ENCODE peak calls at places on chromosomes 11 and 22, in six cellular contexts. One of them, this sample, is unnamed.

GRCh38 chr11:206002-206384 is 1.2 kb downstream of the BET1L start:
- DNase-seq in cardiac fibroblast: no peak
- DNase-seq in Peyer's patch: no peak
- DNase-seq in esophagus squamous epithelium: no peak
- DNase-seq in hippocampal formation: no peak
- DNase-seq in GOT3: no peak
- DNase-seq in this sample: no peak

GRCh38 chr11:71281901-71282300 is 29.5 kb upstream of the SHANK2 start:
- DNase-seq in cardiac fibroblast: no peak
- DNase-seq in Peyer's patch: no peak
- DNase-seq in esophagus squamous epithelium: no peak
- DNase-seq in hippocampal formation: no peak
- DNase-seq in GOT3: no peak
- DNase-seq in this sample: no peak

GRCh38 chr22:28051787-28052356 is 132.8 kb upstream of the PITPNB start:
- DNase-seq in cardiac fibroblast: peak
- DNase-seq in Peyer's patch: peak
- DNase-seq in esophagus squamous epithelium: no peak
- DNase-seq in hippocampal formation: peak
- DNase-seq in GOT3: no peak
- DNase-seq in this sample: no peak

GRCh38 chr22:43860831-43861230 is 1.5 kb downstream of the SULT4A1 start:
- DNase-seq in cardiac fibroblast: no peak
- DNase-seq in Peyer's patch: no peak
- DNase-seq in esophagus squamous epithelium: no peak
- DNase-seq in hippocampal formation: no peak
- DNase-seq in GOT3: no peak
- DNase-seq in this sample: no peak

GRCh38 chr11:44955019-44955738 is 4.5 kb upstream of the TP53I11 start:
- DNase-seq in cardiac fibroblast: peak
- DNase-seq in Peyer's patch: no peak
- DNase-seq in esophagus squamous epithelium: no peak
- DNase-seq in hippocampal formation: peak
- DNase-seq in GOT3: no peak
- DNase-seq in this sample: no peak

GRCh38 chr22:24128631-24129601 is 52.4 kb upstream of the SUSD2 start:
- DNase-seq in cardiac fibroblast: no peak
- DNase-seq in Peyer's patch: no peak
- DNase-seq in esophagus squamous epithelium: no peak
- DNase-seq in hippocampal formation: no peak
- DNase-seq in GOT3: no peak
- DNase-seq in this sample: no peak

GRCh38 chr11:9758676-9759518 is 95.0 kb downstream of the SWAP70 start:
- DNase-seq in cardiac fibroblast: peak
- DNase-seq in Peyer's patch: peak
- DNase-seq in esophagus squamous epithelium: no peak
- DNase-seq in hippocampal formation: peak
- DNase-seq in GOT3: no peak
- DNase-seq in this sample: no peak

GRCh38 chr22:20031732-20032406 is 11.0 kb downstream of the TANGO2 start:
- DNase-seq in cardiac fibroblast: no peak
- DNase-seq in Peyer's patch: no peak
- DNase-seq in esophagus squamous epithelium: no peak
- DNase-seq in hippocampal formation: no peak
- DNase-seq in GOT3: no peak
- DNase-seq in this sample: peak

GRCh38 chr11:12944889-12945288 is 64.2 kb upstream of the RASSF10 start:
- DNase-seq in cardiac fibroblast: no peak
- DNase-seq in Peyer's patch: no peak
- DNase-seq in esophagus squamous epithelium: no peak
- DNase-seq in hippocampal formation: no peak
- DNase-seq in GOT3: no peak
- DNase-seq in this sample: no peak

GRCh38 chr22:43001271-43002197 is 13.4 kb downstream of the PACSIN2 start:
- DNase-seq in cardiac fibroblast: peak
- DNase-seq in Peyer's patch: no peak
- DNase-seq in esophagus squamous epithelium: no peak
- DNase-seq in hippocampal formation: peak
- DNase-seq in GOT3: no peak
- DNase-seq in this sample: no peak

GRCh38 chr11:61881397-61881796 is 9.9 kb downstream of the FADS3 start:
- DNase-seq in cardiac fibroblast: peak
- DNase-seq in Peyer's patch: peak
- DNase-seq in esophagus squamous epithelium: no peak
- DNase-seq in hippocampal formation: no peak
- DNase-seq in GOT3: no peak
- DNase-seq in this sample: no peak

GRCh38 chr22:36294801-36295200 is 41.9 kb downstream of the APOL1 start:
- DNase-seq in cardiac fibroblast: no peak
- DNase-seq in Peyer's patch: no peak
- DNase-seq in esophagus squamous epithelium: no peak
- DNase-seq in hippocampal formation: no peak
- DNase-seq in GOT3: no peak
- DNase-seq in this sample: no peak

GRCh38 chr11:12556788-12557384 is 117.3 kb upstream of the TEAD1 start:
- DNase-seq in cardiac fibroblast: peak
- DNase-seq in Peyer's patch: no peak
- DNase-seq in esophagus squamous epithelium: no peak
- DNase-seq in hippocampal formation: peak
- DNase-seq in GOT3: no peak
- DNase-seq in this sample: no peak

GRCh38 chr11:119384332-119384731 is 2.8 kb upstream of the USP2 start:
- DNase-seq in cardiac fibroblast: no peak
- DNase-seq in Peyer's patch: no peak
- DNase-seq in esophagus squamous epithelium: no peak
- DNase-seq in hippocampal formation: no peak
- DNase-seq in GOT3: no peak
- DNase-seq in this sample: no peak

GRCh38 chr11:6992026-6992425 is 28.1 kb downstream of the ZNF214 start:
- DNase-seq in cardiac fibroblast: peak
- DNase-seq in Peyer's patch: no peak
- DNase-seq in esophagus squamous epithelium: no peak
- DNase-seq in hippocampal formation: no peak
- DNase-seq in GOT3: no peak
- DNase-seq in this sample: no peak

GRCh38 chr22:19772673-19773469 is 12.3 kb downstream of the TBX1 start:
- DNase-seq in cardiac fibroblast: no peak
- DNase-seq in Peyer's patch: peak
- DNase-seq in esophagus squamous epithelium: no peak
- DNase-seq in hippocampal formation: no peak
- DNase-seq in GOT3: no peak
- DNase-seq in this sample: no peak

GRCh38 chr11:110712643-110713468 is 619 bp upstream of the ARHGAP20 start:
- DNase-seq in cardiac fibroblast: peak
- DNase-seq in Peyer's patch: peak
- DNase-seq in esophagus squamous epithelium: no peak
- DNase-seq in hippocampal formation: peak
- DNase-seq in GOT3: no peak
- DNase-seq in this sample: no peak

GRCh38 chr11:75980031-75980430 is 165.0 kb downstream of the UVRAG start:
- DNase-seq in cardiac fibroblast: no peak
- DNase-seq in Peyer's patch: no peak
- DNase-seq in esophagus squamous epithelium: no peak
- DNase-seq in hippocampal formation: no peak
- DNase-seq in GOT3: no peak
- DNase-seq in this sample: no peak

GRCh38 chr11:111417766-111418435 is 38.8 kb upstream of the POU2AF1 start:
- DNase-seq in cardiac fibroblast: peak
- DNase-seq in Peyer's patch: peak
- DNase-seq in esophagus squamous epithelium: no peak
- DNase-seq in hippocampal formation: no peak
- DNase-seq in GOT3: no peak
- DNase-seq in this sample: no peak

GRCh38 chr11:77179681-77180080 is 51.6 kb downstream of the MYO7A start:
- DNase-seq in cardiac fibroblast: no peak
- DNase-seq in Peyer's patch: no peak
- DNase-seq in esophagus squamous epithelium: no peak
- DNase-seq in hippocampal formation: no peak
- DNase-seq in GOT3: no peak
- DNase-seq in this sample: no peak

GRCh38 chr11:41842673-41843072 is 383.2 kb upstream of the LRRC4C start:
- DNase-seq in cardiac fibroblast: no peak
- DNase-seq in Peyer's patch: no peak
- DNase-seq in esophagus squamous epithelium: no peak
- DNase-seq in hippocampal formation: no peak
- DNase-seq in GOT3: no peak
- DNase-seq in this sample: no peak

GRCh38 chr11:12434255-12434654 is 56.9 kb downstream of the PARVA start:
- DNase-seq in cardiac fibroblast: no peak
- DNase-seq in Peyer's patch: no peak
- DNase-seq in esophagus squamous epithelium: no peak
- DNase-seq in hippocampal formation: no peak
- DNase-seq in GOT3: no peak
- DNase-seq in this sample: no peak

GRCh38 chr11:78290293-78291176 is 101.8 kb downstream of the USP35 start:
- DNase-seq in cardiac fibroblast: peak
- DNase-seq in Peyer's patch: no peak
- DNase-seq in esophagus squamous epithelium: no peak
- DNase-seq in hippocampal formation: no peak
- DNase-seq in GOT3: no peak
- DNase-seq in this sample: no peak

GRCh38 chr22:18116634-18117033 is 6.0 kb downstream of the TUBA8 start:
- DNase-seq in cardiac fibroblast: no peak
- DNase-seq in Peyer's patch: no peak
- DNase-seq in esophagus squamous epithelium: no peak
- DNase-seq in hippocampal formation: no peak
- DNase-seq in GOT3: no peak
- DNase-seq in this sample: no peak

GRCh38 chr22:30806391-30806861 is 111.8 kb downstream of the OSBP2 start:
- DNase-seq in cardiac fibroblast: peak
- DNase-seq in Peyer's patch: no peak
- DNase-seq in esophagus squamous epithelium: no peak
- DNase-seq in hippocampal formation: no peak
- DNase-seq in GOT3: no peak
- DNase-seq in this sample: no peak

GRCh38 chr22:22616636-22617035 is 27.8 kb upstream of the GGTLC2 start:
- DNase-seq in cardiac fibroblast: no peak
- DNase-seq in Peyer's patch: no peak
- DNase-seq in esophagus squamous epithelium: no peak
- DNase-seq in hippocampal formation: no peak
- DNase-seq in GOT3: no peak
- DNase-seq in this sample: no peak

GRCh38 chr22:40023226-40023925 is 28.6 kb downstream of the FAM83F start:
- DNase-seq in cardiac fibroblast: no peak
- DNase-seq in Peyer's patch: no peak
- DNase-seq in esophagus squamous epithelium: no peak
- DNase-seq in hippocampal formation: no peak
- DNase-seq in GOT3: no peak
- DNase-seq in this sample: no peak

GRCh38 chr11:103024086-103024485 is 67.9 kb downstream of the DCUN1D5 start:
- DNase-seq in cardiac fibroblast: no peak
- DNase-seq in Peyer's patch: no peak
- DNase-seq in esophagus squamous epithelium: no peak
- DNase-seq in hippocampal formation: no peak
- DNase-seq in GOT3: no peak
- DNase-seq in this sample: no peak

GRCh38 chr11:2102883-2103213 is 36.3 kb downstream of the IGF2 start:
- DNase-seq in cardiac fibroblast: no peak
- DNase-seq in Peyer's patch: no peak
- DNase-seq in esophagus squamous epithelium: no peak
- DNase-seq in hippocampal formation: no peak
- DNase-seq in GOT3: no peak
- DNase-seq in this sample: no peak

GRCh38 chr22:22884888-22885840 is 2.5 kb upstream of the IGLL5 start:
- DNase-seq in cardiac fibroblast: no peak
- DNase-seq in Peyer's patch: peak
- DNase-seq in esophagus squamous epithelium: no peak
- DNase-seq in hippocampal formation: no peak
- DNase-seq in GOT3: no peak
- DNase-seq in this sample: no peak

GRCh38 chr11:94402355-94402754 is 1.1 kb upstream of the GPR83 start:
- DNase-seq in cardiac fibroblast: no peak
- DNase-seq in Peyer's patch: no peak
- DNase-seq in esophagus squamous epithelium: no peak
- DNase-seq in hippocampal formation: no peak
- DNase-seq in GOT3: no peak
- DNase-seq in this sample: no peak

GRCh38 chr11:70806461-70807194 is 408.3 kb downstream of the CTTN start:
- DNase-seq in cardiac fibroblast: no peak
- DNase-seq in Peyer's patch: no peak
- DNase-seq in esophagus squamous epithelium: no peak
- DNase-seq in hippocampal formation: no peak
- DNase-seq in GOT3: no peak
- DNase-seq in this sample: no peak

GRCh38 chr22:23151827-23152226 is 6.5 kb downstream of the RAB36 start:
- DNase-seq in cardiac fibroblast: no peak
- DNase-seq in Peyer's patch: no peak
- DNase-seq in esophagus squamous epithelium: no peak
- DNase-seq in hippocampal formation: no peak
- DNase-seq in GOT3: no peak
- DNase-seq in this sample: no peak

GRCh38 chr11:91156041-91156440 is 933.2 kb upstream of the CHORDC1 start:
- DNase-seq in cardiac fibroblast: no peak
- DNase-seq in Peyer's patch: no peak
- DNase-seq in esophagus squamous epithelium: no peak
- DNase-seq in hippocampal formation: no peak
- DNase-seq in GOT3: no peak
- DNase-seq in this sample: no peak

GRCh38 chr11:91981995-91982394 is 242.6 kb upstream of the FAT3 start:
- DNase-seq in cardiac fibroblast: peak
- DNase-seq in Peyer's patch: no peak
- DNase-seq in esophagus squamous epithelium: no peak
- DNase-seq in hippocampal formation: no peak
- DNase-seq in GOT3: no peak
- DNase-seq in this sample: no peak

GRCh38 chr11:63909621-63910506 is 7.1 kb downstream of the RCOR2 start:
- DNase-seq in cardiac fibroblast: no peak
- DNase-seq in Peyer's patch: no peak
- DNase-seq in esophagus squamous epithelium: no peak
- DNase-seq in hippocampal formation: no peak
- DNase-seq in GOT3: no peak
- DNase-seq in this sample: no peak

GRCh38 chr11:130691581-130691980 is 224.7 kb downstream of the SNX19 start:
- DNase-seq in cardiac fibroblast: no peak
- DNase-seq in Peyer's patch: no peak
- DNase-seq in esophagus squamous epithelium: no peak
- DNase-seq in hippocampal formation: no peak
- DNase-seq in GOT3: no peak
- DNase-seq in this sample: no peak